ENCODE peak calls at places on chromosomes 2 and 18, in four cellular contexts. One of them, this sample, is unnamed.

GRCh38 chr2:217058791-217059755 is 199.2 kb upstream of the TNP1 start:
- DNase-seq in HCT116: no peak
- DNase-seq in GM12878: no peak
- DNase-seq in K562: peak
- DNase-seq in this sample: no peak

GRCh38 chr18:46810481-46811000 is 53.7 kb upstream of the ST8SIA5 start:
- DNase-seq in HCT116: no peak
- DNase-seq in GM12878: no peak
- DNase-seq in K562: no peak
- DNase-seq in this sample: no peak

GRCh38 chr18:45384137-45384998 is 230.9 kb upstream of the SLC14A2 start:
- DNase-seq in HCT116: peak
- DNase-seq in GM12878: peak
- DNase-seq in K562: peak
- DNase-seq in this sample: peak

GRCh38 chr2:140873915-140874531 is 1256.8 kb downstream of the LRP1B start:
- DNase-seq in HCT116: no peak
- DNase-seq in GM12878: no peak
- DNase-seq in K562: no peak
- DNase-seq in this sample: no peak

GRCh38 chr18:34591920-34592444 is 118.1 kb upstream of the DTNA start:
- DNase-seq in HCT116: no peak
- DNase-seq in GM12878: no peak
- DNase-seq in K562: no peak
- DNase-seq in this sample: no peak

GRCh38 chr2:70450641-70451250 is 102.9 kb downstream of the TGFA start:
- DNase-seq in HCT116: no peak
- DNase-seq in GM12878: no peak
- DNase-seq in K562: no peak
- DNase-seq in this sample: no peak

GRCh38 chr2:38105911-38106310 is 30.0 kb upstream of the CYP1B1 start:
- DNase-seq in HCT116: no peak
- DNase-seq in GM12878: no peak
- DNase-seq in K562: no peak
- DNase-seq in this sample: no peak

GRCh38 chr2:241066893-241067341 is 35.2 kb downstream of the MTERF4 start:
- DNase-seq in HCT116: no peak
- DNase-seq in GM12878: no peak
- DNase-seq in K562: no peak
- DNase-seq in this sample: no peak

GRCh38 chr18:74329688-74330205 is 14.1 kb downstream of the C18orf63 start:
- DNase-seq in HCT116: no peak
- DNase-seq in GM12878: no peak
- DNase-seq in K562: no peak
- DNase-seq in this sample: no peak

GRCh38 chr18:35178260-35178659 is 62.6 kb upstream of the ZNF397 start:
- DNase-seq in HCT116: no peak
- DNase-seq in GM12878: no peak
- DNase-seq in K562: no peak
- DNase-seq in this sample: no peak

GRCh38 chr18:76351961-76352581 is 143.0 kb downstream of the ZNF516 start:
- DNase-seq in HCT116: no peak
- DNase-seq in GM12878: no peak
- DNase-seq in K562: no peak
- DNase-seq in this sample: no peak

GRCh38 chr2:239181601-239182471 is 219.0 kb downstream of the HDAC4 start:
- DNase-seq in HCT116: no peak
- DNase-seq in GM12878: no peak
- DNase-seq in K562: no peak
- DNase-seq in this sample: no peak

GRCh38 chr2:107735206-107735605 is 91.5 kb upstream of the RGPD4 start:
- DNase-seq in HCT116: no peak
- DNase-seq in GM12878: no peak
- DNase-seq in K562: no peak
- DNase-seq in this sample: no peak

GRCh38 chr2:98088261-98088660 is 1.3 kb downstream of the VWA3B start:
- DNase-seq in HCT116: no peak
- DNase-seq in GM12878: no peak
- DNase-seq in K562: no peak
- DNase-seq in this sample: no peak

GRCh38 chr2:182134201-182134600 is 148.5 kb downstream of the PPP1R1C start:
- DNase-seq in HCT116: no peak
- DNase-seq in GM12878: no peak
- DNase-seq in K562: no peak
- DNase-seq in this sample: no peak

GRCh38 chr18:10113156-10114022 is 199.6 kb downstream of the VAPA start:
- DNase-seq in HCT116: no peak
- DNase-seq in GM12878: no peak
- DNase-seq in K562: no peak
- DNase-seq in this sample: no peak

GRCh38 chr2:192546566-192546965 is 351.8 kb upstream of the TMEFF2 start:
- DNase-seq in HCT116: no peak
- DNase-seq in GM12878: no peak
- DNase-seq in K562: no peak
- DNase-seq in this sample: no peak

GRCh38 chr2:227860116-227860724 is 11.2 kb upstream of the DAW1 start:
- DNase-seq in HCT116: no peak
- DNase-seq in GM12878: no peak
- DNase-seq in K562: no peak
- DNase-seq in this sample: no peak

GRCh38 chr2:99975386-99975785 is 167.0 kb downstream of the AFF3 start:
- DNase-seq in HCT116: no peak
- DNase-seq in GM12878: no peak
- DNase-seq in K562: no peak
- DNase-seq in this sample: no peak

GRCh38 chr2:49298230-49298629 is 143.9 kb upstream of the FSHR start:
- DNase-seq in HCT116: no peak
- DNase-seq in GM12878: no peak
- DNase-seq in K562: no peak
- DNase-seq in this sample: no peak

GRCh38 chr18:13366977-13367892 is 148.7 kb downstream of the LDLRAD4 start:
- DNase-seq in HCT116: no peak
- DNase-seq in GM12878: no peak
- DNase-seq in K562: no peak
- DNase-seq in this sample: no peak

GRCh38 chr2:165839610-165840009 is 45.6 kb upstream of the GALNT3 start:
- DNase-seq in HCT116: no peak
- DNase-seq in GM12878: no peak
- DNase-seq in K562: no peak
- DNase-seq in this sample: no peak

GRCh38 chr2:110659248-110659647 is 18.6 kb downstream of the BUB1 start:
- DNase-seq in HCT116: no peak
- DNase-seq in GM12878: no peak
- DNase-seq in K562: no peak
- DNase-seq in this sample: no peak

GRCh38 chr2:181471227-181471626 is 14.0 kb downstream of the ITGA4 start:
- DNase-seq in HCT116: no peak
- DNase-seq in GM12878: no peak
- DNase-seq in K562: no peak
- DNase-seq in this sample: no peak

GRCh38 chr2:20992201-20992711 is 51.6 kb downstream of the APOB start:
- DNase-seq in HCT116: no peak
- DNase-seq in GM12878: no peak
- DNase-seq in K562: no peak
- DNase-seq in this sample: no peak

GRCh38 chr2:152674334-152674733 is 42.9 kb downstream of the PRPF40A start:
- DNase-seq in HCT116: no peak
- DNase-seq in GM12878: no peak
- DNase-seq in K562: no peak
- DNase-seq in this sample: no peak
- TF ChIP-seq EGR1 in HCT116: no peak
- TF ChIP-seq EGR1 in GM12878: no peak
- TF ChIP-seq EGR1 in K562: no peak
- TF ChIP-seq EGR1 in this sample: no peak

DNA sequence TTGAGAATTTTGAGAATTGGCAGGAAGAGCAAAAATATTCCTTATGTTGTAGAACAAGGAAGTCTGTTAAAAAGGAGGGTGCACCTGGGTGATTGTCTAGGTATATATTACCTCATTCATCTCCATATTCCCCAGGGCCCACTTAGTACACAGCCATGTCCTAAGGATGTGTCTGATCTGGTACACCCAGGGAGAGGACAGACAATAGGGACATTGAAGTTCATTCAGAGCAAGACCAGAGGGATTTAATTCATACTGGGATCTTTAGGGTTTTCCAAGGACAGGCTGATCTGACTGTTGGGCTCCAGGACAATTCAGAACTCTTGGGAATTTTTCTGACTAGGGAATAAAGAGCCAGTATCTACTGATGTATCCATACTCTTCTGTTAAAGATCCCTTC is 112.1 kb downstream of the PHLPP1 start:
- DNase-seq in HCT116: no peak
- DNase-seq in GM12878: no peak
- DNase-seq in K562: no peak
- DNase-seq in this sample: no peak
- TF ChIP-seq EGR1 in HCT116: no peak
- TF ChIP-seq EGR1 in GM12878: no peak
- TF ChIP-seq EGR1 in K562: no peak
- TF ChIP-seq EGR1 in this sample: no peak

DNA sequence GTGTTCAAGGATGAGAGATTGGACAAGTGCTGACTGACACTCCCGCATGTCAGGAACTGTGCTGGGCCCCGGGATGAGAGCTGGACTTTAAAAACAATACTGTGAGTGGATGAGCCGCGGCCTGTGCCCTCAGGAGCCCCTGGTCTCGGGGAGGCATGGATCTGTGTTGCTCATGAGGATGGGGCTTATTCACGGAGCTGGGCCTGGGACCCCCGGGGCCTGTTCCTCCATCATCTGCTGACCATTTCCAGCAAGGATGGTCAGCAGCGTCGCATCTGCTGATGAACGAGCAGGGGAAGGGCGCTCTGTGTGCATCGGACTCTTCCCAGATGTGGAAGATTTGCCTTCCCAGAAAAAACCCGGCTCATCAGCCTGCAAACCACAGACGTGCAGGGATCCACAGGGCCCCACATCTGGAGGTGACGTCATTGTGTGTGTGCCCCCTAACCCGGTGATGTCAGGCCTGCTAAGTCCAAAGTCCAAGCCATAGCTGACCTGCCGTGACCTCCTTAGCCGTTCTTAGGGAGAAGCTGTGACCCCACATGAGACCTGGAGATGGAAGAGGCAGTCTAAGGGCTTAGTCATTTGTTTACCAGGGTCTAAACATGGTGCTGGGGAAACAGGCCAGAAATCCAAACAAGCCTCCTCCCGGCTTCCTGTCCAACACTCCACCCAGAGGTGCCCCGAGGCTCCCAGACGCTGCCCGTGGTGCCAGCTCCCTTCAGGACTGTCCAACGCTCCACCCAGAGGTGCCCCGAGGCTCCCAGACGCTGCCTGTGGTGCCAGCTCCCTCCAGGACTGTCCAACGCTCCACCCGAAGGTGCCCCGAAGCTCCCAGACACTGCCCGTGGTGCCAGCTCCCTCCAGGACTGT is 143.9 kb downstream of the PXDN start:
- DNase-seq in HCT116: no peak
- DNase-seq in GM12878: no peak
- DNase-seq in K562: no peak
- DNase-seq in this sample: no peak
- TF ChIP-seq EGR1 in HCT116: no peak
- TF ChIP-seq EGR1 in GM12878: no peak
- TF ChIP-seq EGR1 in K562: no peak
- TF ChIP-seq EGR1 in this sample: no peak

GRCh38 chr2:205758051-205758450 is 75.8 kb downstream of the NRP2 start:
- DNase-seq in HCT116: no peak
- DNase-seq in GM12878: no peak
- DNase-seq in K562: no peak
- DNase-seq in this sample: no peak
- TF ChIP-seq EGR1 in HCT116: no peak
- TF ChIP-seq EGR1 in GM12878: no peak
- TF ChIP-seq EGR1 in K562: no peak
- TF ChIP-seq EGR1 in this sample: no peak

GRCh38 chr18:52337286-52337685 is 2.7 kb upstream of the DCC start:
- DNase-seq in HCT116: no peak
- DNase-seq in GM12878: no peak
- DNase-seq in K562: no peak
- DNase-seq in this sample: no peak

GRCh38 chr18:52341617-52342381 is 1.8 kb downstream of the DCC start:
- DNase-seq in HCT116: no peak
- DNase-seq in GM12878: no peak
- DNase-seq in K562: no peak
- DNase-seq in this sample: peak

GRCh38 chr18:52343138-52343537 is 3.1 kb downstream of the DCC start:
- DNase-seq in HCT116: no peak
- DNase-seq in GM12878: no peak
- DNase-seq in K562: no peak
- DNase-seq in this sample: no peak

GRCh38 chr18:52340466-52341378 is 725 bp downstream of the DCC start:
- DNase-seq in HCT116: no peak
- DNase-seq in GM12878: no peak
- DNase-seq in K562: no peak
- DNase-seq in this sample: peak

DNA sequence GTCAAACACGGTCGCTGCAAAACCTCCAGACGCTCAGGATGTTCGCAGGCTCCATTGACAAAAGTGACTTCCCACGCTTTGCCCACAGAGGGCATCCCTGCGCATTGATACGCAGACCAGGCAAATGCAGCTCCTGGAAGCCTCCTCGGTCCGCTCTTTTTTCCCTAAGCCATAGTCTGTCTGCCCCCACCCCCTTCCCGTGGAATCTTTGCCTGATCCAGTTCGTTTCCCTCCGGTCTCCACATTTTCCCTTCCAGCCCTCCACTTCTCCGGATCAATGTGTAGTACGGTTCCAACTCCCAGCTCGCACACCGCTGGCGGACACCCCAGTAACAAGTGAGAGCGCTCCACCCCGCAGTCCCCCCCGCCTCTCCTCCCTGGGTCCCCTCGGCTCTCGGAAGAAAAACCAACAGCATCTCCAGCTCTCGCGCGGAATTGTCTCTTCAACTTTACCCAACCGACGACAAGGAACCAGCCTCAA is at the start of gene DCC:
- DNase-seq in HCT116: no peak
- DNase-seq in GM12878: no peak
- DNase-seq in K562: peak
- DNase-seq in this sample: peak
- TF ChIP-seq EGR1 in HCT116: no peak
- TF ChIP-seq EGR1 in GM12878: no peak
- TF ChIP-seq EGR1 in K562: no peak
- TF ChIP-seq EGR1 in this sample: no peak

GRCh38 chr2:199883474-199884212 is 27.4 kb upstream of the C2orf69 start:
- DNase-seq in HCT116: no peak
- DNase-seq in GM12878: no peak
- DNase-seq in K562: no peak
- DNase-seq in this sample: no peak
- TF ChIP-seq EGR1 in HCT116: no peak
- TF ChIP-seq EGR1 in GM12878: no peak
- TF ChIP-seq EGR1 in K562: no peak
- TF ChIP-seq EGR1 in this sample: no peak

GRCh38 chr18:57846258-57846657 is 43.1 kb upstream of the ATP8B1 start:
- DNase-seq in HCT116: peak
- DNase-seq in GM12878: no peak
- DNase-seq in K562: peak
- DNase-seq in this sample: no peak
- TF ChIP-seq EGR1 in HCT116: no peak
- TF ChIP-seq EGR1 in GM12878: no peak
- TF ChIP-seq EGR1 in K562: no peak
- TF ChIP-seq EGR1 in this sample: no peak

This sample was measured in H1.